ENCODE peak calls at places on chromosome 21, in ten cellular contexts. L, K, H, F, J, G, U, Q, T and S are unnamed samples.
A peak's percentile ranks its signal among the peaks of the same experiment; 100 is the strongest.

GRCh38 chr21:27647921-27648320 is 681.0 kb upstream of the ADAMTS5 start:
- DNase-seq in U (no peak), Q (no peak), F (no peak), H (no peak), G (no peak), T (no peak), L (no peak), J (peak; percentile 20), K (no peak), S (no peak)

GRCh38 chr21:41025057-41025390 is 142.9 kb upstream of the BACE2 start:
- DNase-seq in H (no peak), G (no peak), U (no peak), F (no peak), L (no peak), J (no peak), T (no peak), Q (no peak), K (no peak), S (no peak)

GRCh38 chr21:42722808-42723470 is 69.5 kb downstream of the PDE9A start:
- DNase-seq in J (no peak), U (no peak), K (no peak), L (no peak), G (no peak), H (no peak), F (peak; percentile 31), Q (no peak), T (no peak), S (no peak)

GRCh38 chr21:42013901-42014300 is 3.7 kb upstream of the ZBTB21 start:
- DNase-seq in T (no peak), F (no peak), J (no peak), H (no peak), Q (no peak), K (no peak), L (no peak), G (no peak), U (no peak), S (no peak)

GRCh38 chr21:26595971-26596370 is 22.9 kb upstream of the CYYR1 start:
- DNase-seq in K (no peak), U (no peak), F (no peak), G (no peak), T (no peak), L (no peak), J (no peak), Q (no peak), H (no peak), S (no peak)

GRCh38 chr21:46157987-46158451 is 2.6 kb upstream of the FTCD start:
- DNase-seq in F (no peak), U (no peak), K (no peak), Q (no peak), L (no peak), G (no peak), T (no peak), J (no peak), H (no peak), S (no peak)

GRCh38 chr21:42687796-42688195 is 34.4 kb downstream of the PDE9A start:
- DNase-seq in J (no peak), G (no peak), L (peak; percentile 35), H (no peak), Q (no peak), T (no peak), U (no peak), F (no peak), K (no peak), S (no peak)

GRCh38 chr21:31142600-31142999 is 104.3 kb upstream of the KRTAP19-8 start:
- DNase-seq in F (peak; percentile 63), L (no peak), Q (no peak), U (no peak), K (no peak), T (peak; percentile 21), G (no peak), J (no peak), H (peak; percentile 5), S (no peak)

GRCh38 chr21:24118738-24119470 is 1488.4 kb downstream of the MRPL39 start:
- DNase-seq in J (no peak), U (no peak), G (no peak), H (no peak), F (no peak), Q (no peak), K (no peak), L (no peak), T (no peak), S (no peak)

GRCh38 chr21:32524010-32524719 is 61.2 kb downstream of the TCP10L start:
- DNase-seq in H (no peak), L (no peak), Q (peak; percentile 41), F (no peak), T (peak; percentile 38), U (no peak), K (no peak), J (peak; percentile 97), G (no peak), S (no peak)

GRCh38 chr21:17139696-17140095 is 373.1 kb upstream of the CXADR start:
- DNase-seq in L (no peak), K (no peak), G (no peak), H (no peak), F (no peak), Q (no peak), U (no peak), J (peak; percentile 38), T (no peak), S (no peak)

GRCh38 chr21:26246073-26246472 is 75.5 kb upstream of the APP start:
- DNase-seq in H (no peak), G (no peak), L (no peak), F (no peak), Q (no peak), U (no peak), T (no peak), K (no peak), J (no peak), S (no peak)

GRCh38 chr21:34801519-34802132 is 132.8 kb downstream of the CLIC6 start:
- DNase-seq in K (no peak), J (peak; percentile 59), U (no peak), G (no peak), T (peak; percentile 28), F (no peak), H (peak; percentile 48), Q (no peak), L (no peak), S (no peak)
- TF ChIP-seq CTCF in K (peak; percentile 44), J (peak; percentile 60), U (no peak), G (no peak), T (peak; percentile 20), F (no peak), H (peak; percentile 76), Q (no peak), L (no peak), S (no peak)

GRCh38 chr21:34071683-34072082 is 1.7 kb upstream of the MRPS6 start:
- DNase-seq in Q (no peak), U (no peak), G (no peak), H (no peak), K (no peak), J (no peak), L (no peak), T (no peak), F (no peak), S (no peak)

GRCh38 chr21:34072145-34073031 is 990 bp upstream of the MRPS6 start:
- DNase-seq in U (no peak), J (no peak), K (no peak), Q (no peak), G (no peak), H (no peak), T (no peak), L (peak; percentile 80), F (peak; percentile 64), S (peak; percentile 51)

GRCh38 chr21:34073749-34074282 is 438 bp downstream of the MRPS6 start:
- DNase-seq in Q (peak; percentile 42), T (peak; percentile 30), U (no peak), H (peak; percentile 64), F (no peak), G (peak; percentile 29), K (peak; percentile 16), J (no peak), L (peak; percentile 70), S (no peak)

GRCh38 chr21:34074283-34075098 is 1.1 kb downstream of the MRPS6 start:
- DNase-seq in Q (no peak), T (peak; percentile 21), U (no peak), G (peak; percentile 16), F (no peak), J (no peak), H (peak; percentile 39), L (no peak), K (peak; percentile 8), S (no peak)

DNA sequence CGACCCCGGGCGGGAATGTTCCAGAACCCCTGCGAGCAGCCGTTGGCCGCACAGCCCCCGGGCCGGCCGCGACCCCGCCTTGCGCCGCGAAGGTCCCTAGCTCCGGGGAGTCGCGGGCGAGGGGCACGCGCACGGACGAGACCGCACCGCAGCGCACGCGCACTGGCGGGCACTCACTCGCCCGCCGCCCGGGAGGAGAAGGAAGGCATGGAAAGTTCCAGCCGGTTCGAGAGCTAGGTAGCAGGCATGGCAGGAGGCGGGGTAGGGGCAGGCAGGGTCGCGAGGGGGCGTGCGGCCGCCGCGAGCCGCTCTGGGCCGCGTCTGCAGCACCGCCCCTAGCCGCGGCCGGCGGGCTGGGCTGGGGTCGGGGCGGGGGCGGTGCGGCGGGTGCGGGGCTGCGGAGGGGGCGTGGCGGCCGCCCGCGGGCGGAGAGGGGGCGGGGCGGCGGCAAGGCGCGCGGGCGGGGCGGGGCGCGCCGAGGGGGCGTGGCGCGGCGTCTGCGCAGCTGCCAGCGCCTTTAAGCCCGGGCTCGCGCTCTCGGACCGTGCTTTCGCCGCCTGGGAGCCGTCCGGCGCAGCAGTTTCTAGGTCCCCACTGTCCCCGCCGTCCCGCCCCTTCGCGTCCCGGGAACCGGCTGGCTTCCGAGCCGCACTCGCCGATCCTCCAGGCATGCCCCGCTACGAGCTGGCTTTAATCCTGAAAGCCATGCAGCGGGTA is at the start of the genes MRPS6 and SLC5A3:
- DNase-seq in G (peak; percentile 71), H (peak; percentile 90), F (peak; percentile 85), U (peak; percentile 91), K (peak; percentile 75), J (peak; percentile 88), Q (peak; percentile 86), L (peak; percentile 92), T (peak; percentile 88), S (peak; percentile 70)
- TF ChIP-seq CTCF in G (no peak), H (no peak), F (no peak), U (no peak), K (peak; percentile 36), J (no peak), Q (peak; percentile 7), L (no peak), T (no peak), S (no peak)

DNA sequence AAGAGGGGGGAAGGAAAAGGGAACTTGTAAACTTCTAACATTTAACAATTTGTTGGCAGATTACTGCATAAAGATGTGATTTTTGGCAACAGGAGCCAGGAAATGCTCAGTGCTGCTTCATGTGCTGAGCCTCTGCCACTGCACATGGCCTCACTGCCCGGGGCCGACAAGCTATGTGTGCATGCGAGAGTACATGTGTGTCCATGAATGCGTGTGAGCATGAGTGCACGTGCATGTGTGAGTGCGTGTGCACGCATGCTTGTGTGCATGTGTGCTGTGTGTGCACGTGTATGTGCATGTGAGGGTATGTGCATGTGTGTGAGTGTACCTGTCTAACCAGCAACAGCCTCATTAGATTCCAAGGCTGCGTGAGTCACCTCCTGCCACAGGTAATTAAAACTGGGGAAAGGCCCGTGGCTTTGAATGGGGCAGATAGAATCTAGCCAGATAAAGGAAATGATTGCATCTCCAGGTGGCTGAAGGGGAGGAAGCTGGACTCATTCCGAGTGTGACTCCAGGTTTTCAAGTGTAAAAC is 41.4 kb upstream of the TSPEAR start:
- DNase-seq in K (no peak), G (no peak), H (no peak), Q (no peak), T (no peak), L (no peak), U (no peak), F (no peak), J (no peak), S (no peak)
- TF ChIP-seq CTCF in K (no peak), G (no peak), H (no peak), Q (peak; percentile 12), T (no peak), L (no peak), U (no peak), F (no peak), J (no peak), S (no peak)

GRCh38 chr21:15552914-15553491 is 176.8 kb upstream of the USP25 start:
- DNase-seq in U (no peak), F (no peak), G (no peak), L (no peak), Q (no peak), H (peak; percentile 23), J (peak; percentile 17), T (no peak), K (no peak), S (no peak)
- TF ChIP-seq CTCF in U (peak; percentile 43), F (peak; percentile 71), G (no peak), L (no peak), Q (peak; percentile 45), H (peak; percentile 72), J (peak; percentile 58), T (peak; percentile 31), K (peak; percentile 65), S (peak; percentile 33)